ENCODE peak calls at places on chromosomes 4 and X, in five cellular contexts. E is uterus, S is posterior cingulate gyrus, Z is AG08395, Y is H9. U is an unnamed sample.

GRCh38 chr4:48227662-48228061 is 42.0 kb downstream of the TEC start:
- DNase-seq in E (no peak), S (no peak), Z (no peak), Y (no peak), U (no peak)

GRCh38 chr4:60923075-60923474 is 277.1 kb upstream of the ADGRL3 start:
- DNase-seq in E (no peak), S (no peak), Z (no peak), Y (no peak), U (no peak)

GRCh38 chr4:98512918-98513317 is 145.5 kb downstream of the TSPAN5 start:
- DNase-seq in E (no peak), S (no peak), Z (no peak), Y (no peak), U (no peak)

GRCh38 chr4:6343950-6344408 is 74.3 kb downstream of the WFS1 start:
- DNase-seq in E (no peak), S (no peak), Z (peak; percentile 56), Y (peak; percentile 64), U (no peak)

GRCh38 chr4:47468686-47469365 is 5.3 kb upstream of the COMMD8 start:
- DNase-seq in E (no peak), S (no peak), Z (no peak), Y (no peak), U (no peak)

GRCh38 chr4:182338731-182339130 is 95.5 kb downstream of the TENM3 start:
- DNase-seq in E (no peak), S (no peak), Z (no peak), Y (no peak), U (no peak)

GRCh38 chrX:41014776-41015175 is 70.5 kb upstream of the USP9X start:
- DNase-seq in E (no peak), S (no peak), Z (no peak), Y (no peak), U (no peak)

GRCh38 chr4:13523591-13524503 is 20.5 kb downstream of the NKX3-2 start:
- DNase-seq in E (no peak), S (no peak), Z (peak; percentile 1), Y (no peak), U (no peak)

GRCh38 chr4:3492741-3493719 is 29.9 kb downstream of the DOK7 start:
- DNase-seq in E (no peak), S (no peak), Z (no peak), Y (no peak), U (no peak)

GRCh38 chr4:173924561-173924960 is 358.9 kb downstream of the FBXO8 start:
- DNase-seq in E (no peak), S (no peak), Z (no peak), Y (no peak), U (no peak)

GRCh38 chrX:115679460-115679859 is 118.5 kb downstream of the PLS3 start:
- DNase-seq in E (no peak), S (no peak), Z (peak; percentile 22), Y (no peak), U (no peak)

GRCh38 chrX:11953615-11954014 is 184.7 kb upstream of the FRMPD4 start:
- DNase-seq in E (no peak), S (no peak), Z (peak; percentile 68), Y (no peak), U (no peak)

GRCh38 chr4:69707807-69708206 is 52.6 kb downstream of the SULT1B1 start:
- DNase-seq in E (no peak), S (no peak), Z (no peak), Y (no peak), U (no peak)

GRCh38 chr4:168856312-168856711 is 153.7 kb downstream of the CBR4 start:
- DNase-seq in E (no peak), S (no peak), Z (no peak), Y (no peak), U (no peak)

GRCh38 chr4:185870437-185870836 is 58.4 kb upstream of the SORBS2 start:
- DNase-seq in E (no peak), S (no peak), Z (no peak), Y (no peak), U (no peak)

GRCh38 chrX:136318166-136318565 is 17.4 kb downstream of the ADGRG4 start:
- DNase-seq in E (no peak), S (no peak), Z (no peak), Y (no peak), U (no peak)

GRCh38 chrX:154546354-154547244 is at the start of gene G6PD:
- DNase-seq in E (no peak), S (no peak), Z (peak; percentile 89), Y (peak; percentile 76), U (peak; percentile 65)

GRCh38 chrX:1661048-1661921 is 46.4 kb downstream of the ASMT start:
- DNase-seq in E (peak; percentile 15), S (no peak), Z (no peak), Y (peak; percentile 98), U (no peak)

GRCh38 chr4:1602621-1603412 is 81.3 kb downstream of the FAM53A start:
- DNase-seq in E (no peak), S (no peak), Z (no peak), Y (no peak), U (no peak)

GRCh38 chr4:142334931-142335330 is 511.2 kb downstream of the INPP4B start:
- DNase-seq in E (no peak), S (no peak), Z (no peak), Y (no peak), U (no peak)

GRCh38 chr4:5979981-5980380 is 38.2 kb downstream of the C4orf50 start:
- DNase-seq in E (peak; percentile 24), S (no peak), Z (no peak), Y (peak; percentile 89), U (no peak)

GRCh38 chr4:76605099-76605563 is 170.1 kb downstream of the SHROOM3 start:
- DNase-seq in E (peak; percentile 29), S (no peak), Z (peak; percentile 73), Y (no peak), U (no peak)

GRCh38 chr4:95637047-95637600 is 88.4 kb upstream of the UNC5C start:
- DNase-seq in E (no peak), S (no peak), Z (no peak), Y (peak; percentile 28), U (no peak)

GRCh38 chr4:2947926-2948325 is 15.3 kb downstream of the NOP14 start:
- DNase-seq in E (no peak), S (no peak), Z (no peak), Y (no peak), U (no peak)

GRCh38 chrX:137031517-137032377 is 2.0 kb downstream of the GPR101 start:
- DNase-seq in E (no peak), S (no peak), Z (peak; percentile 56), Y (peak; percentile 61), U (no peak)

GRCh38 chrX:154918060-154918483 is 31.9 kb downstream of the F8A1 start:
- DNase-seq in E (peak; percentile 79), S (no peak), Z (peak; percentile 65), Y (peak; percentile 66), U (peak; percentile 58)

GRCh38 chr4:147019061-147019460 is 73.4 kb upstream of the TTC29 start:
- DNase-seq in E (peak; percentile 56), S (no peak), Z (peak; percentile 67), Y (peak; percentile 55), U (peak; percentile 71)

GRCh38 chr4:145619639-145619996 is 433 bp downstream of the MMAA start:
- DNase-seq in E (peak; percentile 38), S (no peak), Z (peak; percentile 12), Y (no peak), U (peak; percentile 65)

GRCh38 chrX:24156177-24156576 is 6.6 kb downstream of the ZFX start:
- DNase-seq in E (no peak), S (no peak), Z (no peak), Y (no peak), U (no peak)